ENCODE peak calls at places on chromosomes 2 and 18, in five cellular contexts. M is SW480, X is testis, C is head of caudate nucleus, V is NCI-H2029. G is an unnamed sample.

GRCh38 chr2:54384301-54385035 is 71.7 kb upstream of the SPTBN1 start:
- DNase-seq in X (no peak), M (peak; percentile 41), C (peak; percentile 69), V (no peak), G (no peak)

GRCh38 chr2:24613154-24613814 is 122.2 kb downstream of the NCOA1 start:
- DNase-seq in C (no peak), M (no peak), X (no peak), V (peak; percentile 78), G (no peak)

GRCh38 chr2:50591642-50592041 is 440.3 kb downstream of the NRXN1 start:
- DNase-seq in V (no peak), X (no peak), M (no peak), C (peak; percentile 38), G (no peak)

GRCh38 chr2:96138146-96139145 is at the start of gene ASTL:
- DNase-seq in C (no peak), V (peak; percentile 47), M (peak; percentile 87), X (peak; percentile 60), G (no peak)

GRCh38 chr18:37179384-37179783 is 350.5 kb downstream of the KIAA1328 start:
- DNase-seq in V (peak; percentile 65), X (no peak), M (no peak), C (no peak), G (no peak)

GRCh38 chr18:49537232-49537876 is 24.5 kb upstream of the LIPG start:
- DNase-seq in V (no peak), C (no peak), M (no peak), X (no peak), G (no peak)

GRCh38 chr2:218869064-218869463 is 9.5 kb downstream of the WNT6 start:
- DNase-seq in M (no peak), X (no peak), V (no peak), C (no peak), G (no peak)

GRCh38 chr2:129914538-129915302 is 64.7 kb upstream of the RAB6C start:
- DNase-seq in X (peak; percentile 2), M (no peak), V (no peak), C (no peak), G (no peak)

GRCh38 chr2:23554054-23554697 is 169.2 kb downstream of the KLHL29 start:
- DNase-seq in C (no peak), M (no peak), X (peak; percentile 60), V (no peak), G (no peak)